ENCODE peak calls at places on chromosomes 4 and X, in nine cellular contexts. F, L, M, W, Z, I, D, X and K are unnamed samples. For H3K27me3, the result is how much of the 10 kb centered on the place peaks cover.

GRCh38 chr4:12179264-12179616 is 750.5 kb upstream of the HS3ST1 start:
- DNase-seq in F (no peak), L (peak), M (no peak), W (no peak), Z (no peak), I (no peak), D (no peak), X (no peak), K (no peak)

GRCh38 chrX:13605611-13606010 is 36.2 kb downstream of the EGFL6 start:
- DNase-seq in F (no peak), L (no peak), M (no peak), W (no peak), Z (no peak), I (no peak), D (no peak), X (no peak), K (no peak)

GRCh38 chr4:85909851-85910250 is 434.9 kb downstream of the ARHGAP24 start:
- DNase-seq in F (peak), L (no peak), M (no peak), W (no peak), Z (no peak), I (no peak), D (no peak), X (no peak), K (no peak)

GRCh38 chrX:150958177-150958576 is 25.0 kb upstream of the HMGB3 start:
- DNase-seq in F (no peak), L (no peak), M (no peak), W (no peak), Z (no peak), I (no peak), D (no peak), X (no peak), K (no peak)

GRCh38 chr4:139167774-139168444 is 9.1 kb downstream of the ELF2 start:
- DNase-seq in F (no peak), L (no peak), M (peak), W (no peak), Z (no peak), I (peak), D (no peak), X (no peak), K (no peak)

GRCh38 chrX:115260330-115260729 is 26.4 kb upstream of the LRCH2 start:
- DNase-seq in F (no peak), L (no peak), M (peak), W (no peak), Z (no peak), I (peak), D (no peak), X (no peak), K (no peak)

GRCh38 chr4:6404611-6405416 is 67.6 kb downstream of the PPP2R2C start:
- DNase-seq in F (no peak), L (no peak), M (no peak), W (no peak), Z (no peak), I (no peak), D (no peak), X (no peak), K (no peak)

GRCh38 chr4:15075875-15076274 is 73.6 kb downstream of the CPEB2 start:
- DNase-seq in F (no peak), L (no peak), M (no peak), W (no peak), Z (no peak), I (no peak), D (no peak), X (no peak), K (no peak)

GRCh38 chrX:39874202-39874816 is 223.4 kb downstream of the BCOR start:
- DNase-seq in F (no peak), L (no peak), M (peak), W (peak), Z (no peak), I (no peak), D (no peak), X (no peak), K (no peak)

GRCh38 chr4:8169763-8170162 is 11.2 kb upstream of the ABLIM2 start:
- DNase-seq in F (no peak), L (no peak), M (no peak), W (no peak), Z (no peak), I (no peak), D (no peak), X (no peak), K (no peak)

GRCh38 chr4:22482250-22483127 is 33.4 kb downstream of the ADGRA3 start:
- DNase-seq in F (no peak), L (no peak), M (no peak), W (no peak), Z (no peak), I (no peak), D (no peak), X (no peak), K (no peak)

GRCh38 chr4:109043286-109043685 is 259.2 kb downstream of the COL25A1 start:
- DNase-seq in F (no peak), L (no peak), M (no peak), W (no peak), Z (no peak), I (no peak), D (no peak), X (no peak), K (no peak)

GRCh38 chr4:116358633-116359222 is 726.6 kb downstream of the TRAM1L1 start:
- DNase-seq in F (peak), L (peak), M (peak), W (peak), Z (no peak), I (peak), D (peak), X (no peak), K (peak)

GRCh38 chr4:153384160-153384559 is 39.7 kb downstream of the MND1 start:
- DNase-seq in F (no peak), L (no peak), M (no peak), W (no peak), Z (no peak), I (no peak), D (no peak), X (no peak), K (no peak)

GRCh38 chr4:8155048-8155447 is 3.6 kb downstream of the ABLIM2 start:
- DNase-seq in F (no peak), L (no peak), M (peak), W (no peak), Z (no peak), I (no peak), D (no peak), X (no peak), K (no peak)

GRCh38 chr4:81069706-81070331 is 39.3 kb downstream of the BMP3 start:
- DNase-seq in F (no peak), L (peak), M (peak), W (peak), Z (no peak), I (peak), D (peak), X (peak), K (peak)

GRCh38 chr4:37802068-37802666 is 24.3 kb upstream of the PGM2 start:
- DNase-seq in F (peak), L (peak), M (peak), W (no peak), Z (no peak), I (peak), D (no peak), X (no peak), K (peak)

GRCh38 chr4:37799941-37800554 is 26.4 kb upstream of the PGM2 start:
- DNase-seq in F (no peak), L (no peak), M (peak), W (no peak), Z (no peak), I (no peak), D (no peak), X (no peak), K (no peak)

GRCh38 chr4:37805091-37805490 is 21.4 kb upstream of the PGM2 start:
- DNase-seq in F (no peak), L (no peak), M (no peak), W (no peak), Z (no peak), I (no peak), D (no peak), X (no peak), K (no peak)

GRCh38 chr4:37798616-37799015 is 27.9 kb upstream of the PGM2 start:
- DNase-seq in F (no peak), L (no peak), M (no peak), W (no peak), Z (no peak), I (no peak), D (no peak), X (no peak), K (no peak)

GRCh38 chr4:37803348-37803973 is 23.0 kb upstream of the PGM2 start:
- DNase-seq in F (no peak), L (no peak), M (peak), W (peak), Z (no peak), I (peak), D (no peak), X (no peak), K (no peak)
- H3K27me3 ChIP-seq in F (under half), L (under half), M (under half), W (under half), Z (under half), I (under half), D (under half), X (under half), K (under half)

DNA sequence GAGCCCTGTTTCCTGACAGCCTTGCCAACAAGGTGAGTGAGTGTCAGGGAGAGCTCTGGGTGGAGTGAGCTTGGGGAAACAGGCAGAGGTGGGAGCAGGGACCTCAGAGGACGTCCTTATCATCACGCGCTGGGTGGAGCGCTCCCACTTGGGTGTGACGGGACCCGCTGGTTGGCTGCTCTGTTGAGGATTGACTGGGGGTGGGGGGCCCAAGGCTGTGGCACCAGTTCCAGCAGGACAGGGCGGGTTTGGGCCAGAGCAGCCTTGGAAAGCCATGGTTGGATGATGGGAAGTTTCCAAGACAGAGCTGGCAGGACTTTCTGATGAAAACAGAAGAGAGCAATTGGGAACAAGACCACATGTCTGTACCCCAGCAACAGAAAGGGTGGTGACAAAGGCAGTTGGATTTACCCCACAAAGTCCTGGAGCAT is 3.0 kb upstream of the PCGF3 start:
- DNase-seq in F (no peak), L (no peak), M (no peak), W (no peak), Z (no peak), I (no peak), D (no peak), X (no peak), K (no peak)
- H3K4me3 ChIP-seq in F (no peak), L (no peak), M (no peak), W (no peak), Z (no peak), I (no peak), D (no peak), X (no peak), K (no peak)

DNA sequence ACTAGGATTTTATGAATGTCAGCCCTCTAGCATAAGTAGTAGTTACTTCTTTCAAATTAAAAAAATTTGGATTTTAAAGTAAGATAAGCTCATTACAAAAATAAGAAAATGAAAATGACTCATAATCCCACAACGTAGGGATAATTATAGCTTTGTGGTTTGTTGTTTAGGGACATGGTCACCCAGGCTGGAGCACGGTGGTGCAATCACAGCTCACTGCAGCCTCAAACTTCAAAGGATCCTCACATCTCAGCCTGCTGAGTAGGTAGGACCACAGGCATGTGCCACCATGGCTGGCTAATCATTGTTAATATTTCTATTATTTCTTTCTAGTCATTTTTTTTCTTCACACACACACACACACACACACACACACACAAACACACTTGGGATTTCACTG is 57.6 kb downstream of the PLAC1 start:
- DNase-seq in F (no peak), L (no peak), M (peak), W (no peak), Z (no peak), I (no peak), D (no peak), X (no peak), K (no peak)
- H3K27me3 ChIP-seq in F (under half), L (under half), M (under half), W (under half), Z (under half), I (under half), D (under half), X (under half), K (under half)

GRCh38 chr4:42638993-42639392 is 17.9 kb downstream of the ATP8A1 start:
- DNase-seq in F (no peak), L (no peak), M (no peak), W (no peak), Z (no peak), I (no peak), D (no peak), X (no peak), K (no peak)
- H3K4me3 ChIP-seq in F (no peak), L (no peak), M (no peak), W (peak), Z (no peak), I (no peak), D (no peak), X (no peak), K (no peak)

GRCh38 chrX:110987292-110987691 is 108.7 kb upstream of the PAK3 start:
- DNase-seq in F (no peak), L (no peak), M (no peak), W (no peak), Z (no peak), I (no peak), D (no peak), X (no peak), K (no peak)

GRCh38 chrX:110989869-110990268 is 106.1 kb upstream of the PAK3 start:
- DNase-seq in F (no peak), L (no peak), M (no peak), W (no peak), Z (no peak), I (no peak), D (no peak), X (no peak), K (no peak)

GRCh38 chrX:110992611-110993010 is 103.4 kb upstream of the PAK3 start:
- DNase-seq in F (no peak), L (peak), M (peak), W (peak), Z (no peak), I (peak), D (no peak), X (no peak), K (peak)

GRCh38 chrX:110985470-110985869 is 110.5 kb upstream of the PAK3 start:
- DNase-seq in F (no peak), L (no peak), M (no peak), W (no peak), Z (no peak), I (no peak), D (no peak), X (no peak), K (no peak)

GRCh38 chrX:110989447-110989846 is 106.5 kb upstream of the PAK3 start:
- DNase-seq in F (no peak), L (no peak), M (no peak), W (no peak), Z (no peak), I (no peak), D (no peak), X (no peak), K (no peak)
- H3K27me3 ChIP-seq in F (under half), L (under half), M (under half), W (under half), Z (under half), I (under half), D (under half), X (under half), K (half or more)

GRCh38 chr4:101141855-101142254 is 205.5 kb downstream of the PPP3CA start:
- DNase-seq in F (no peak), L (no peak), M (no peak), W (no peak), Z (no peak), I (no peak), D (no peak), X (no peak), K (no peak)

GRCh38 chr4:101141230-101141629 is 206.1 kb downstream of the PPP3CA start:
- DNase-seq in F (no peak), L (no peak), M (no peak), W (no peak), Z (no peak), I (no peak), D (no peak), X (no peak), K (no peak)

GRCh38 chr4:101135371-101136010 is 211.8 kb downstream of the PPP3CA start:
- DNase-seq in F (no peak), L (no peak), M (no peak), W (no peak), Z (no peak), I (no peak), D (no peak), X (no peak), K (no peak)

GRCh38 chr4:101140228-101140627 is 207.1 kb downstream of the PPP3CA start:
- DNase-seq in F (no peak), L (no peak), M (no peak), W (no peak), Z (no peak), I (no peak), D (no peak), X (no peak), K (peak)

DNA sequence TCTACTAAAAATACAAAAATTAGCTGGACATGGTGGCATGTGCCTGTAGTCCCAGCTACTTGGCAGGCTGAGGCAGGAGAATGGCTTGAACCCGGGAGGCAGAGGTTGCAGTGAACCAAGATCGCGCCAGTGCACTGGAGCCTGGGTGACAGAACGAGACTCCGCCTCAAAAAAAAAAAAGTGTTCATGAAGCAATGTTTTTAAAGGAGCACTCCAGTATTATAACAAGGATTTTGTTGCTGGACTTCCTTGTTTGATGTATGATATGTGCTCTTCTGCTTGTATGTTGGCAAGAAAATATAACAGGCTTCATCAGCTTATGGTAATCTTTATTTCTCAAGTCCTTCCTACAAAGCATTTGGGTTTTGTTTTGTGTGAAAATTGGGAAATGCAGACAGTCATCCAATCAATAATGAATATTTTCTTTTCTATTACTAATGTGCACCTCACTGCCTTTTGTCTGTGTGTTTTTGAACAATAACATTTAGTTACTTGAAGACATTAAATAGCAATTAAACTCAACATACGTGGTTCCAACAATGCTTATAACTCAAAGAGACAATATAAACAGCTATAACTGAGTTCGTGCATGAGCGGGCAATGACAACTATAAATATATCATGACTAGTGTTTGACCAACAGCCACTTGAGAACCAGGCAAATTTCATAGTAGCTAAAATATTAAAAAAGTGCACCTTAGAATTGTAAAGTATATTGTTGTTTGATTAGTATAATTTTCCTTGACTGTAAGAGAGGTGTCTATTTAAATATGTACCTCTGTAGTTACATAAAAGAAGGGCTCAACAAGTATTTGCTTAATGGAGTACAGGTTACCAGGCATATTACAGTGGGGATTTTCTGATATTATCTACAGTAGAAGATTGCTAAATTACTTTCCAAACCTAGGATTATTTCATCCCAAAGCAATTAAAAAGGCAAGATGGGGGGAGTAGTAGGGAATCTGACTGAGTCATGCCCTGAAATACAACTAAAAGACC is 210.7 kb downstream of the PPP3CA start:
- DNase-seq in F (no peak), L (no peak), M (no peak), W (no peak), Z (no peak), I (no peak), D (no peak), X (no peak), K (no peak)
- H3K4me3 ChIP-seq in F (peak), L (no peak), M (no peak), W (no peak), Z (no peak), I (no peak), D (no peak), X (no peak), K (no peak)